ENCODE peak calls at places on chromosomes 12 and 14, in seven cellular contexts. C, L, E, I, S, Q and A are unnamed samples.

GRCh38 chr12:48281811-48282210 is 68.9 kb downstream of the ZNF641 start:
- DNase-seq in C (no peak), L (no peak), E (no peak), I (no peak), S (no peak), Q (no peak), A (no peak)

GRCh38 chr14:77478796-77479195 is 19.8 kb downstream of the ISM2 start:
- DNase-seq in C (no peak), L (no peak), E (no peak), I (no peak), S (no peak), Q (no peak), A (no peak)

GRCh38 chr14:97177016-97177415 is 379.8 kb downstream of the VRK1 start:
- DNase-seq in C (no peak), L (no peak), E (peak; percentile 69), I (no peak), S (no peak), Q (no peak), A (no peak)

GRCh38 chr12:14239350-14239934 is 126.0 kb upstream of the ATF7IP start:
- DNase-seq in C (peak; percentile 16), L (no peak), E (no peak), I (no peak), S (no peak), Q (no peak), A (peak; percentile 48)

GRCh38 chr14:22190411-22191191 is 398.4 kb downstream of the DAD1 start:
- DNase-seq in C (no peak), L (no peak), E (no peak), I (no peak), S (peak; percentile 100), Q (no peak), A (no peak)

GRCh38 chr12:125169451-125169850 is 104.2 kb downstream of the AACS start:
- DNase-seq in C (no peak), L (no peak), E (no peak), I (no peak), S (no peak), Q (no peak), A (no peak)

GRCh38 chr12:16605666-16606116 is 271 bp downstream of the LMO3 start:
- DNase-seq in C (no peak), L (no peak), E (no peak), I (no peak), S (peak; percentile 12), Q (no peak), A (no peak)

GRCh38 chr12:132580701-132581292 is 29.6 kb downstream of the LRCOL1 start:
- DNase-seq in C (no peak), L (no peak), E (no peak), I (no peak), S (no peak), Q (no peak), A (no peak)

GRCh38 chr12:114528766-114529165 is 122.8 kb upstream of the TBX5 start:
- DNase-seq in C (no peak), L (no peak), E (no peak), I (no peak), S (no peak), Q (no peak), A (no peak)

GRCh38 chr14:23494223-23494622 is 24.7 kb downstream of the NGDN start:
- DNase-seq in C (no peak), L (no peak), E (no peak), I (no peak), S (peak; percentile 48), Q (no peak), A (no peak)

GRCh38 chr14:72902802-72903530 is 9.1 kb upstream of the DPF3 start:
- DNase-seq in C (no peak), L (no peak), E (no peak), I (no peak), S (no peak), Q (no peak), A (no peak)

GRCh38 chr14:74207943-74208342 is 31.3 kb upstream of the VSX2 start:
- DNase-seq in C (no peak), L (no peak), E (peak; percentile 16), I (no peak), S (no peak), Q (no peak), A (no peak)

GRCh38 chr12:109927622-109928021 is 27.5 kb downstream of the TCHP start:
- DNase-seq in C (peak; percentile 37), L (no peak), E (peak; percentile 28), I (no peak), S (peak; percentile 41), Q (no peak), A (no peak)

GRCh38 chr12:45216297-45216982 is 545 bp downstream of the ANO6 start:
- DNase-seq in C (peak; percentile 59), L (peak; percentile 30), E (no peak), I (no peak), S (peak; percentile 49), Q (peak; percentile 55), A (peak; percentile 55)
- TF ChIP-seq CTCF in C (peak; percentile 47), L (peak; percentile 51), E (peak; percentile 28), I (peak; percentile 31), S (peak; percentile 36), Q (peak; percentile 14), A (no peak)

GRCh38 chr14:71720978-71721624 is 211.1 kb upstream of the RGS6 start:
- DNase-seq in C (no peak), L (no peak), E (peak; percentile 57), I (peak; percentile 40), S (peak; percentile 85), Q (no peak), A (no peak)
- TF ChIP-seq CTCF in C (peak; percentile 21), L (peak; percentile 64), E (peak; percentile 80), I (peak; percentile 53), S (peak; percentile 84), Q (no peak), A (no peak)

GRCh38 chr14:54642950-54643695 is 76.2 kb downstream of the SAMD4A start:
- DNase-seq in C (no peak), L (no peak), E (no peak), I (no peak), S (peak; percentile 46), Q (no peak), A (no peak)
- TF ChIP-seq CTCF in C (no peak), L (peak; percentile 23), E (peak; percentile 18), I (peak; percentile 14), S (peak; percentile 36), Q (no peak), A (no peak)

GRCh38 chr12:117151195-117152031 is 38.9 kb downstream of the FBXO21 start:
- DNase-seq in C (peak; percentile 75), L (peak; percentile 55), E (peak; percentile 35), I (peak; percentile 5), S (peak; percentile 41), Q (no peak), A (no peak)
- TF ChIP-seq CTCF in C (peak; percentile 57), L (peak; percentile 70), E (peak; percentile 58), I (peak; percentile 43), S (peak; percentile 48), Q (peak; percentile 21), A (no peak)

DNA sequence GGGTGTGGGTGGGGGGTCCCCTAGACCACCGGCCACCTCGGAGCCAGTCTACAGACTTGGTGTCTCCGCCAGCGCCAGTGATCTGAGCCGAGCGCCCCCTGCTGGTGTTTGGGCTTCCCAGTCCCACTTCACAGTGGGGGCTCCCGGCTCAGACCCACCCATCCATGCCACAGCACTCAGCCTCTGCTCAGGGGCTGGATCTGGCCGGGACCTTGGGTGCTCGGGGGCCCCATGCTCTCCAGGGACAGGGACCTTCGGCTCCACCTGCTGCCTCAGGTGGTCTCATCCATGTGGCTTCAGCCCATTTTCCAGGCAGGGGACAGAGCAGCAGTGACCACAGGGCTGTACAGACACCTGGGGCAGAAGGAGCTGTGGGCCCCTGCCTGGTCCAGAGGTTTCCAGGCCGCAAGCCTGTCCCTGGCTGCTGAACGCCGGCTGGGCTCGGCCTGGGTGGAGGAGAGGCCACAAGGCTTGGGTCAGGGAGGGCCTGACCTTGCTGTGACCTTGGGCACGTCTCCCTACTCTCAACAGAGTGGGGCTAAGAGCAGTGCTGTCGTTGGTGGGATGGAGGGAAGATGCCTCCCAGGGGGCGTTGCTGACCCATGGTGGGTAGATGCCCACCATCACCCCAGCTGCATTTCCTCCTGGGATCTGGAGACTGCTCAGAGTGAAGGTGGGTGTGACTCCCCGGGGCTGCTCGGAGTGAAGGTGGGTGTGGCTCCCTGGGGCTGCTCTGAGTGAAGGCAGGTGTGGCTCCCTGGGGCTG is 86.3 kb downstream of the KIF26A start:
- DNase-seq in C (peak; percentile 28), L (no peak), E (no peak), I (no peak), S (no peak), Q (no peak), A (no peak)
- TF ChIP-seq CTCF in C (peak; percentile 33), L (peak; percentile 53), E (peak; percentile 59), I (no peak), S (no peak), Q (peak; percentile 21), A (no peak)

DNA sequence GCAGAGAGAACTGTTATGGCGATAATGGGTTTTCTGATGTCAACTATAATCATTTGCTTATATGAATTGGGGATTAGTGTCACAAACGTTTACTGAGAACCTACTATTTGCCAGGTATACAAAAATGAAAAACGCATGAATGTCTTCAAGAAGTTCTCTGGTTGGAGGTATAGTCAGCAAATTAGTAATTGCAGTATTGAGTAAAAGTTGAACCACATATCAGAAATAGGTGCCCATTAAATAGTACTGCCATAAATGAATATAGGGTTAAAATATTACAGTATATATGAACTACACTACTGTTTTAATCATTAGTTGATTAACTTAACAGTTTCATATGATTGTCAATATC is 60.0 kb downstream of the PTPRB start:
- DNase-seq in C (no peak), L (no peak), E (no peak), I (no peak), S (no peak), Q (no peak), A (no peak)
- TF ChIP-seq CTCF in C (no peak), L (no peak), E (no peak), I (no peak), S (no peak), Q (peak; percentile 5), A (no peak)

DNA sequence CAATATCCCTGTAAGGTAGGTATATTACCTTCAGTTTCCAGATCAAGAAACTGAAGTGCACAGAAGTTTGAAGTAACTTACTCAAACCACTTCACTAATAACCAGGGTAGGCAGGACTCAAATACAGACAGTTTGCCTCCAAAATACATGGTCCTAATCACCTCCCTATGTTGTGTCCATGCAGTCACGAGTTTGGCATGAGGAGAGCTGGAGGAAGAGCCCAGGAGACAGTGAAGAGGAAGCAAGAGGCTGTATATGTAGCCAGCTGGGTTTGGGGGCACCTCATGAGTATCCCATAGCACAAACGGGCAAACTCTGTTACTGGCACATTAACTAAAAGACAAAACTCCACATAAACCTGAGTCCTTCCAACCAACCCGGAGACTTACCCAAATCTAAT is 79.2 kb downstream of the DUSP16 start:
- DNase-seq in C (no peak), L (no peak), E (no peak), I (no peak), S (no peak), Q (no peak), A (no peak)
- TF ChIP-seq CTCF in C (no peak), L (no peak), E (no peak), I (no peak), S (no peak), Q (no peak), A (no peak)